ENCODE peak calls at places on chromosomes 16 and 17, in nine cellular contexts. One of them, this sample, is unnamed.

GRCh38 chr17:48630925-48631692 is 5.0 kb upstream of the HOXB9 start:
- DNase-seq in NCI-H774: no peak
- DNase-seq in erythroblast: peak
- DNase-seq in progenitor cell of endocrine pancreas: no peak
- DNase-seq in activated T-helper 1 cell treated with anti-CD3 and anti-CD28 coated beads, Interleukin-12 subunit alpha, Interleukin-12 subunit beta, Interleukin-2, Interleukin-4 antibody, amounts not matched to agents 30 ng/mL and 10 ng/mL and 1 ng/mL, durations not matched to agents 14 hours and 24 hours and 36 hours: no peak
- DNase-seq in mesendoderm: peak
- DNase-seq in T-helper 1 cell: no peak
- DNase-seq in HT1080: no peak
- DNase-seq in activated CD4-positive, CD25-positive, alpha-beta regulatory T cell: no peak
- DNase-seq in this sample: no peak

GRCh38 chr17:41547921-41548843 is 20.1 kb upstream of the KRT19 start:
- DNase-seq in NCI-H774: peak
- DNase-seq in erythroblast: peak
- DNase-seq in progenitor cell of endocrine pancreas: no peak
- DNase-seq in activated T-helper 1 cell treated with anti-CD3 and anti-CD28 coated beads, Interleukin-12 subunit alpha, Interleukin-12 subunit beta, Interleukin-2, Interleukin-4 antibody, amounts not matched to agents 30 ng/mL and 10 ng/mL and 1 ng/mL, durations not matched to agents 14 hours and 24 hours and 36 hours: peak
- DNase-seq in mesendoderm: no peak
- DNase-seq in T-helper 1 cell: peak
- DNase-seq in HT1080: peak
- DNase-seq in activated CD4-positive, CD25-positive, alpha-beta regulatory T cell: peak
- DNase-seq in this sample: no peak

GRCh38 chr16:9658586-9658985 is 523.6 kb downstream of the GRIN2A start:
- DNase-seq in NCI-H774: no peak
- DNase-seq in erythroblast: no peak
- DNase-seq in progenitor cell of endocrine pancreas: no peak
- DNase-seq in activated T-helper 1 cell treated with anti-CD3 and anti-CD28 coated beads, Interleukin-12 subunit alpha, Interleukin-12 subunit beta, Interleukin-2, Interleukin-4 antibody, amounts not matched to agents 30 ng/mL and 10 ng/mL and 1 ng/mL, durations not matched to agents 14 hours and 24 hours and 36 hours: no peak
- DNase-seq in mesendoderm: no peak
- DNase-seq in T-helper 1 cell: no peak
- DNase-seq in HT1080: no peak
- DNase-seq in activated CD4-positive, CD25-positive, alpha-beta regulatory T cell: no peak
- DNase-seq in this sample: no peak

GRCh38 chr16:81604960-81605383 is 160.4 kb downstream of the CMIP start:
- DNase-seq in NCI-H774: peak
- DNase-seq in erythroblast: no peak
- DNase-seq in progenitor cell of endocrine pancreas: no peak
- DNase-seq in activated T-helper 1 cell treated with anti-CD3 and anti-CD28 coated beads, Interleukin-12 subunit alpha, Interleukin-12 subunit beta, Interleukin-2, Interleukin-4 antibody, amounts not matched to agents 30 ng/mL and 10 ng/mL and 1 ng/mL, durations not matched to agents 14 hours and 24 hours and 36 hours: no peak
- DNase-seq in mesendoderm: no peak
- DNase-seq in T-helper 1 cell: no peak
- DNase-seq in HT1080: peak
- DNase-seq in activated CD4-positive, CD25-positive, alpha-beta regulatory T cell: no peak
- DNase-seq in this sample: no peak

GRCh38 chr17:38743556-38744171 is 4.5 kb downstream of the PCGF2 start:
- DNase-seq in NCI-H774: peak
- DNase-seq in erythroblast: no peak
- DNase-seq in progenitor cell of endocrine pancreas: no peak
- DNase-seq in activated T-helper 1 cell treated with anti-CD3 and anti-CD28 coated beads, Interleukin-12 subunit alpha, Interleukin-12 subunit beta, Interleukin-2, Interleukin-4 antibody, amounts not matched to agents 30 ng/mL and 10 ng/mL and 1 ng/mL, durations not matched to agents 14 hours and 24 hours and 36 hours: no peak
- DNase-seq in mesendoderm: no peak
- DNase-seq in T-helper 1 cell: no peak
- DNase-seq in HT1080: no peak
- DNase-seq in activated CD4-positive, CD25-positive, alpha-beta regulatory T cell: no peak
- DNase-seq in this sample: no peak

GRCh38 chr16:68785715-68786114 is 48.6 kb downstream of the CDH1 start:
- DNase-seq in NCI-H774: no peak
- DNase-seq in erythroblast: no peak
- DNase-seq in progenitor cell of endocrine pancreas: no peak
- DNase-seq in activated T-helper 1 cell treated with anti-CD3 and anti-CD28 coated beads, Interleukin-12 subunit alpha, Interleukin-12 subunit beta, Interleukin-2, Interleukin-4 antibody, amounts not matched to agents 30 ng/mL and 10 ng/mL and 1 ng/mL, durations not matched to agents 14 hours and 24 hours and 36 hours: no peak
- DNase-seq in mesendoderm: no peak
- DNase-seq in T-helper 1 cell: no peak
- DNase-seq in HT1080: no peak
- DNase-seq in activated CD4-positive, CD25-positive, alpha-beta regulatory T cell: no peak
- DNase-seq in this sample: no peak

GRCh38 chr16:47519543-47519942 is 58.4 kb downstream of the PHKB start:
- DNase-seq in NCI-H774: no peak
- DNase-seq in erythroblast: no peak
- DNase-seq in progenitor cell of endocrine pancreas: no peak
- DNase-seq in activated T-helper 1 cell treated with anti-CD3 and anti-CD28 coated beads, Interleukin-12 subunit alpha, Interleukin-12 subunit beta, Interleukin-2, Interleukin-4 antibody, amounts not matched to agents 30 ng/mL and 10 ng/mL and 1 ng/mL, durations not matched to agents 14 hours and 24 hours and 36 hours: no peak
- DNase-seq in mesendoderm: no peak
- DNase-seq in T-helper 1 cell: no peak
- DNase-seq in HT1080: no peak
- DNase-seq in activated CD4-positive, CD25-positive, alpha-beta regulatory T cell: no peak
- DNase-seq in this sample: no peak

GRCh38 chr16:24609740-24610420 is 70.5 kb downstream of the RBBP6 start:
- DNase-seq in NCI-H774: peak
- DNase-seq in erythroblast: peak
- DNase-seq in progenitor cell of endocrine pancreas: peak
- DNase-seq in activated T-helper 1 cell treated with anti-CD3 and anti-CD28 coated beads, Interleukin-12 subunit alpha, Interleukin-12 subunit beta, Interleukin-2, Interleukin-4 antibody, amounts not matched to agents 30 ng/mL and 10 ng/mL and 1 ng/mL, durations not matched to agents 14 hours and 24 hours and 36 hours: no peak
- DNase-seq in mesendoderm: peak
- DNase-seq in T-helper 1 cell: no peak
- DNase-seq in HT1080: no peak
- DNase-seq in activated CD4-positive, CD25-positive, alpha-beta regulatory T cell: no peak
- DNase-seq in this sample: no peak

GRCh38 chr17:36722121-36722902 is 120.9 kb downstream of the MRM1 start:
- DNase-seq in NCI-H774: peak
- DNase-seq in erythroblast: peak
- DNase-seq in progenitor cell of endocrine pancreas: peak
- DNase-seq in activated T-helper 1 cell treated with anti-CD3 and anti-CD28 coated beads, Interleukin-12 subunit alpha, Interleukin-12 subunit beta, Interleukin-2, Interleukin-4 antibody, amounts not matched to agents 30 ng/mL and 10 ng/mL and 1 ng/mL, durations not matched to agents 14 hours and 24 hours and 36 hours: peak
- DNase-seq in mesendoderm: peak
- DNase-seq in T-helper 1 cell: peak
- DNase-seq in HT1080: peak
- DNase-seq in activated CD4-positive, CD25-positive, alpha-beta regulatory T cell: peak
- DNase-seq in this sample: peak

GRCh38 chr17:1882836-1883235 is 53.0 kb downstream of the RPA1 start:
- DNase-seq in NCI-H774: no peak
- DNase-seq in erythroblast: peak
- DNase-seq in progenitor cell of endocrine pancreas: no peak
- DNase-seq in activated T-helper 1 cell treated with anti-CD3 and anti-CD28 coated beads, Interleukin-12 subunit alpha, Interleukin-12 subunit beta, Interleukin-2, Interleukin-4 antibody, amounts not matched to agents 30 ng/mL and 10 ng/mL and 1 ng/mL, durations not matched to agents 14 hours and 24 hours and 36 hours: no peak
- DNase-seq in mesendoderm: peak
- DNase-seq in T-helper 1 cell: no peak
- DNase-seq in HT1080: no peak
- DNase-seq in activated CD4-positive, CD25-positive, alpha-beta regulatory T cell: no peak
- DNase-seq in this sample: peak

GRCh38 chr16:87417511-87417910 is 25.4 kb downstream of the MAP1LC3B start:
- DNase-seq in NCI-H774: no peak
- DNase-seq in erythroblast: no peak
- DNase-seq in progenitor cell of endocrine pancreas: no peak
- DNase-seq in activated T-helper 1 cell treated with anti-CD3 and anti-CD28 coated beads, Interleukin-12 subunit alpha, Interleukin-12 subunit beta, Interleukin-2, Interleukin-4 antibody, amounts not matched to agents 30 ng/mL and 10 ng/mL and 1 ng/mL, durations not matched to agents 14 hours and 24 hours and 36 hours: no peak
- DNase-seq in mesendoderm: no peak
- DNase-seq in T-helper 1 cell: no peak
- DNase-seq in HT1080: no peak
- DNase-seq in activated CD4-positive, CD25-positive, alpha-beta regulatory T cell: no peak
- DNase-seq in this sample: no peak

GRCh38 chr16:54028013-54028412 is 258.6 kb downstream of the IRX3 start:
- DNase-seq in NCI-H774: no peak
- DNase-seq in erythroblast: no peak
- DNase-seq in progenitor cell of endocrine pancreas: no peak
- DNase-seq in activated T-helper 1 cell treated with anti-CD3 and anti-CD28 coated beads, Interleukin-12 subunit alpha, Interleukin-12 subunit beta, Interleukin-2, Interleukin-4 antibody, amounts not matched to agents 30 ng/mL and 10 ng/mL and 1 ng/mL, durations not matched to agents 14 hours and 24 hours and 36 hours: no peak
- DNase-seq in mesendoderm: peak
- DNase-seq in T-helper 1 cell: no peak
- DNase-seq in HT1080: no peak
- DNase-seq in activated CD4-positive, CD25-positive, alpha-beta regulatory T cell: no peak
- DNase-seq in this sample: no peak

GRCh38 chr17:78889525-78889924 is 13.5 kb downstream of the CEP295NL start:
- DNase-seq in NCI-H774: no peak
- DNase-seq in erythroblast: no peak
- DNase-seq in progenitor cell of endocrine pancreas: no peak
- DNase-seq in activated T-helper 1 cell treated with anti-CD3 and anti-CD28 coated beads, Interleukin-12 subunit alpha, Interleukin-12 subunit beta, Interleukin-2, Interleukin-4 antibody, amounts not matched to agents 30 ng/mL and 10 ng/mL and 1 ng/mL, durations not matched to agents 14 hours and 24 hours and 36 hours: peak
- DNase-seq in mesendoderm: no peak
- DNase-seq in T-helper 1 cell: peak
- DNase-seq in HT1080: no peak
- DNase-seq in activated CD4-positive, CD25-positive, alpha-beta regulatory T cell: no peak
- DNase-seq in this sample: peak

GRCh38 chr17:44604149-44605115 is 47.1 kb downstream of the FZD2 start:
- DNase-seq in NCI-H774: no peak
- DNase-seq in erythroblast: no peak
- DNase-seq in progenitor cell of endocrine pancreas: no peak
- DNase-seq in activated T-helper 1 cell treated with anti-CD3 and anti-CD28 coated beads, Interleukin-12 subunit alpha, Interleukin-12 subunit beta, Interleukin-2, Interleukin-4 antibody, amounts not matched to agents 30 ng/mL and 10 ng/mL and 1 ng/mL, durations not matched to agents 14 hours and 24 hours and 36 hours: no peak
- DNase-seq in mesendoderm: no peak
- DNase-seq in T-helper 1 cell: no peak
- DNase-seq in HT1080: no peak
- DNase-seq in activated CD4-positive, CD25-positive, alpha-beta regulatory T cell: no peak
- DNase-seq in this sample: no peak

GRCh38 chr16:85498607-85499006 is 114.5 kb upstream of the GSE1 start:
- DNase-seq in NCI-H774: peak
- DNase-seq in erythroblast: no peak
- DNase-seq in progenitor cell of endocrine pancreas: no peak
- DNase-seq in activated T-helper 1 cell treated with anti-CD3 and anti-CD28 coated beads, Interleukin-12 subunit alpha, Interleukin-12 subunit beta, Interleukin-2, Interleukin-4 antibody, amounts not matched to agents 30 ng/mL and 10 ng/mL and 1 ng/mL, durations not matched to agents 14 hours and 24 hours and 36 hours: no peak
- DNase-seq in mesendoderm: no peak
- DNase-seq in T-helper 1 cell: no peak
- DNase-seq in HT1080: no peak
- DNase-seq in activated CD4-positive, CD25-positive, alpha-beta regulatory T cell: no peak
- DNase-seq in this sample: no peak

GRCh38 chr17:72778161-72779151 is 314.0 kb downstream of the SLC39A11 start:
- DNase-seq in NCI-H774: no peak
- DNase-seq in erythroblast: no peak
- DNase-seq in progenitor cell of endocrine pancreas: no peak
- DNase-seq in activated T-helper 1 cell treated with anti-CD3 and anti-CD28 coated beads, Interleukin-12 subunit alpha, Interleukin-12 subunit beta, Interleukin-2, Interleukin-4 antibody, amounts not matched to agents 30 ng/mL and 10 ng/mL and 1 ng/mL, durations not matched to agents 14 hours and 24 hours and 36 hours: no peak
- DNase-seq in mesendoderm: no peak
- DNase-seq in T-helper 1 cell: no peak
- DNase-seq in HT1080: no peak
- DNase-seq in activated CD4-positive, CD25-positive, alpha-beta regulatory T cell: no peak
- DNase-seq in this sample: no peak

GRCh38 chr17:725746-726145 is 6.7 kb upstream of the TLCD3A start:
- DNase-seq in NCI-H774: no peak
- DNase-seq in erythroblast: no peak
- DNase-seq in progenitor cell of endocrine pancreas: no peak
- DNase-seq in activated T-helper 1 cell treated with anti-CD3 and anti-CD28 coated beads, Interleukin-12 subunit alpha, Interleukin-12 subunit beta, Interleukin-2, Interleukin-4 antibody, amounts not matched to agents 30 ng/mL and 10 ng/mL and 1 ng/mL, durations not matched to agents 14 hours and 24 hours and 36 hours: no peak
- DNase-seq in mesendoderm: peak
- DNase-seq in T-helper 1 cell: no peak
- DNase-seq in HT1080: no peak
- DNase-seq in activated CD4-positive, CD25-positive, alpha-beta regulatory T cell: no peak
- DNase-seq in this sample: no peak

GRCh38 chr17:81712468-81713003 is 452 bp downstream of the SLC25A10 start:
- DNase-seq in NCI-H774: peak
- DNase-seq in erythroblast: peak
- DNase-seq in progenitor cell of endocrine pancreas: peak
- DNase-seq in activated T-helper 1 cell treated with anti-CD3 and anti-CD28 coated beads, Interleukin-12 subunit alpha, Interleukin-12 subunit beta, Interleukin-2, Interleukin-4 antibody, amounts not matched to agents 30 ng/mL and 10 ng/mL and 1 ng/mL, durations not matched to agents 14 hours and 24 hours and 36 hours: no peak
- DNase-seq in mesendoderm: peak
- DNase-seq in T-helper 1 cell: no peak
- DNase-seq in HT1080: peak
- DNase-seq in activated CD4-positive, CD25-positive, alpha-beta regulatory T cell: no peak
- DNase-seq in this sample: peak

GRCh38 chr16:83305092-83305491 is 502.7 kb upstream of the HSBP1 start:
- DNase-seq in NCI-H774: no peak
- DNase-seq in erythroblast: no peak
- DNase-seq in progenitor cell of endocrine pancreas: no peak
- DNase-seq in activated T-helper 1 cell treated with anti-CD3 and anti-CD28 coated beads, Interleukin-12 subunit alpha, Interleukin-12 subunit beta, Interleukin-2, Interleukin-4 antibody, amounts not matched to agents 30 ng/mL and 10 ng/mL and 1 ng/mL, durations not matched to agents 14 hours and 24 hours and 36 hours: no peak
- DNase-seq in mesendoderm: no peak
- DNase-seq in T-helper 1 cell: no peak
- DNase-seq in HT1080: peak
- DNase-seq in activated CD4-positive, CD25-positive, alpha-beta regulatory T cell: no peak
- DNase-seq in this sample: no peak

GRCh38 chr17:1438593-1439083 is 17.4 kb downstream of the CRK start:
- DNase-seq in NCI-H774: no peak
- DNase-seq in erythroblast: peak
- DNase-seq in progenitor cell of endocrine pancreas: no peak
- DNase-seq in activated T-helper 1 cell treated with anti-CD3 and anti-CD28 coated beads, Interleukin-12 subunit alpha, Interleukin-12 subunit beta, Interleukin-2, Interleukin-4 antibody, amounts not matched to agents 30 ng/mL and 10 ng/mL and 1 ng/mL, durations not matched to agents 14 hours and 24 hours and 36 hours: no peak
- DNase-seq in mesendoderm: peak
- DNase-seq in T-helper 1 cell: no peak
- DNase-seq in HT1080: peak
- DNase-seq in activated CD4-positive, CD25-positive, alpha-beta regulatory T cell: no peak
- DNase-seq in this sample: no peak

GRCh38 chr16:80899804-80900592 is 95.6 kb upstream of the CDYL2 start:
- DNase-seq in NCI-H774: no peak
- DNase-seq in erythroblast: no peak
- DNase-seq in progenitor cell of endocrine pancreas: no peak
- DNase-seq in activated T-helper 1 cell treated with anti-CD3 and anti-CD28 coated beads, Interleukin-12 subunit alpha, Interleukin-12 subunit beta, Interleukin-2, Interleukin-4 antibody, amounts not matched to agents 30 ng/mL and 10 ng/mL and 1 ng/mL, durations not matched to agents 14 hours and 24 hours and 36 hours: no peak
- DNase-seq in mesendoderm: no peak
- DNase-seq in T-helper 1 cell: no peak
- DNase-seq in HT1080: peak
- DNase-seq in activated CD4-positive, CD25-positive, alpha-beta regulatory T cell: no peak
- DNase-seq in this sample: no peak

GRCh38 chr16:83308414-83308813 is 499.4 kb upstream of the HSBP1 start:
- DNase-seq in NCI-H774: no peak
- DNase-seq in erythroblast: no peak
- DNase-seq in progenitor cell of endocrine pancreas: no peak
- DNase-seq in activated T-helper 1 cell treated with anti-CD3 and anti-CD28 coated beads, Interleukin-12 subunit alpha, Interleukin-12 subunit beta, Interleukin-2, Interleukin-4 antibody, amounts not matched to agents 30 ng/mL and 10 ng/mL and 1 ng/mL, durations not matched to agents 14 hours and 24 hours and 36 hours: no peak
- DNase-seq in mesendoderm: no peak
- DNase-seq in T-helper 1 cell: no peak
- DNase-seq in HT1080: no peak
- DNase-seq in activated CD4-positive, CD25-positive, alpha-beta regulatory T cell: no peak
- DNase-seq in this sample: no peak